ENCODE peak calls at places on chromosome 16, in seven cellular contexts. One of them, this sample, is unnamed.

GRCh38 chr16:48523415-48524204 is 86.4 kb downstream of the N4BP1 start:
- DNase-seq in mesenchymal stem cell: no peak
- DNase-seq in neuronal stem cell: no peak
- DNase-seq in H9: no peak
- DNase-seq in trophoblast cell: no peak
- DNase-seq in H1: no peak
- DNase-seq in IMR-90: no peak
- DNase-seq in this sample: no peak

GRCh38 chr16:4591191-4591590 is 23.5 kb downstream of the UBALD1 start:
- DNase-seq in IMR-90: no peak
- DNase-seq in H1: no peak
- DNase-seq in trophoblast cell: no peak
- DNase-seq in neuronal stem cell: no peak
- DNase-seq in H9: no peak
- DNase-seq in mesenchymal stem cell: no peak
- DNase-seq in this sample: no peak

GRCh38 chr16:84040206-84040822 is 2.3 kb downstream of the SLC38A8 start:
- DNase-seq in IMR-90: no peak
- DNase-seq in H1: no peak
- DNase-seq in H9: no peak
- DNase-seq in trophoblast cell: no peak
- DNase-seq in mesenchymal stem cell: no peak
- DNase-seq in neuronal stem cell: no peak
- DNase-seq in this sample: no peak

GRCh38 chr16:14493791-14494190 is 136.3 kb downstream of the PARN start:
- DNase-seq in IMR-90: no peak
- DNase-seq in mesenchymal stem cell: no peak
- DNase-seq in trophoblast cell: no peak
- DNase-seq in H9: no peak
- DNase-seq in H1: no peak
- DNase-seq in neuronal stem cell: no peak
- DNase-seq in this sample: no peak

GRCh38 chr16:27314161-27314723 is 468 bp downstream of the IL4R start:
- DNase-seq in mesenchymal stem cell: peak
- DNase-seq in neuronal stem cell: no peak
- DNase-seq in H9: no peak
- DNase-seq in IMR-90: peak
- DNase-seq in H1: no peak
- DNase-seq in trophoblast cell: peak
- DNase-seq in this sample: peak

GRCh38 chr16:69890114-69890890 is 60.8 kb upstream of the CLEC18A start:
- DNase-seq in mesenchymal stem cell: peak
- DNase-seq in neuronal stem cell: peak
- DNase-seq in trophoblast cell: peak
- DNase-seq in IMR-90: peak
- DNase-seq in H9: peak
- DNase-seq in H1: no peak
- DNase-seq in this sample: peak

GRCh38 chr16:4517812-4518211 is 20.8 kb downstream of the CDIP1 start:
- DNase-seq in IMR-90: peak
- DNase-seq in neuronal stem cell: peak
- DNase-seq in H1: no peak
- DNase-seq in mesenchymal stem cell: peak
- DNase-seq in H9: peak
- DNase-seq in trophoblast cell: no peak
- DNase-seq in this sample: peak

GRCh38 chr16:81651758-81652718 is 127.1 kb upstream of the PLCG2 start:
- DNase-seq in trophoblast cell: no peak
- DNase-seq in H1: no peak
- DNase-seq in neuronal stem cell: no peak
- DNase-seq in H9: no peak
- DNase-seq in IMR-90: no peak
- DNase-seq in mesenchymal stem cell: no peak
- DNase-seq in this sample: no peak

GRCh38 chr16:64971211-64971610 is 150.7 kb downstream of the CDH11 start:
- DNase-seq in trophoblast cell: no peak
- DNase-seq in IMR-90: no peak
- DNase-seq in H1: no peak
- DNase-seq in H9: no peak
- DNase-seq in neuronal stem cell: no peak
- DNase-seq in mesenchymal stem cell: no peak
- DNase-seq in this sample: no peak

GRCh38 chr16:83952587-83952939 is 477 bp upstream of the OSGIN1 start:
- DNase-seq in H9: no peak
- DNase-seq in IMR-90: no peak
- DNase-seq in neuronal stem cell: no peak
- DNase-seq in mesenchymal stem cell: no peak
- DNase-seq in trophoblast cell: no peak
- DNase-seq in H1: no peak
- DNase-seq in this sample: no peak

GRCh38 chr16:67613808-67614207 is 31.1 kb upstream of the CARMIL2 start:
- DNase-seq in H1: peak
- DNase-seq in IMR-90: no peak
- DNase-seq in trophoblast cell: no peak
- DNase-seq in mesenchymal stem cell: no peak
- DNase-seq in neuronal stem cell: no peak
- DNase-seq in H9: peak
- DNase-seq in this sample: peak

GRCh38 chr16:57150682-57151330 is 35.0 kb downstream of the PSME3IP1 start:
- DNase-seq in H9: no peak
- DNase-seq in trophoblast cell: no peak
- DNase-seq in H1: no peak
- DNase-seq in neuronal stem cell: no peak
- DNase-seq in IMR-90: peak
- DNase-seq in mesenchymal stem cell: no peak
- DNase-seq in this sample: peak

GRCh38 chr16:54431041-54431996 is 144.7 kb upstream of the IRX3 start:
- DNase-seq in mesenchymal stem cell: peak
- DNase-seq in H9: no peak
- DNase-seq in trophoblast cell: no peak
- DNase-seq in IMR-90: no peak
- DNase-seq in neuronal stem cell: no peak
- DNase-seq in H1: no peak
- DNase-seq in this sample: no peak

GRCh38 chr16:71499775-71500364 is 10.7 kb upstream of the ZNF19 start:
- DNase-seq in trophoblast cell: peak
- DNase-seq in IMR-90: peak
- DNase-seq in H9: peak
- DNase-seq in mesenchymal stem cell: peak
- DNase-seq in H1: no peak
- DNase-seq in neuronal stem cell: peak
- DNase-seq in this sample: peak

GRCh38 chr16:11354733-11355574 is 9.7 kb downstream of the RMI2 start:
- DNase-seq in IMR-90: peak
- DNase-seq in neuronal stem cell: no peak
- DNase-seq in mesenchymal stem cell: peak
- DNase-seq in H9: no peak
- DNase-seq in trophoblast cell: no peak
- DNase-seq in H1: no peak
- DNase-seq in this sample: no peak

GRCh38 chr16:89237733-89238132 is 20.2 kb downstream of the ZNF778 start:
- DNase-seq in H9: no peak
- DNase-seq in H1: no peak
- DNase-seq in mesenchymal stem cell: peak
- DNase-seq in trophoblast cell: no peak
- DNase-seq in neuronal stem cell: no peak
- DNase-seq in IMR-90: no peak
- DNase-seq in this sample: no peak

DNA sequence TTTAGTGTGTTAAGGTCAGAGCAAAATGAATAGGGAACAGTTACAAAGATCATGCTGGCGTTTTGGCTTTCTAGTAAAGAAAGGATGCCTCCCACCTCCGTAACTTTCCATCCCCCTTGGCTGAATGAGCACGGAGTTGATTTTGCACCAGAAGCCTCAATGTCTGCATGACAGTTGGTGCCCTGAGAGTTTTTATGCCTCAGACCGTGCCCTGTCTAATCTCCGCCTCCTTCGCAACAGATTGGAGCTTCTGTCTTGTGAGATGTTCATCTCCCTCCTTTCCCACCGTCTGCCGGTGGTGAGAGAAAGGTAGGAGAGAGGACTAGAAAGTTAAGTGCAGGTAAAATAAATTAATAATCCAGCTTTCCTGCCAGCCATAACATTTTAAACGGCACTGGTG is 1.9 kb downstream of the HS3ST4 start:
- DNase-seq in mesenchymal stem cell: no peak
- DNase-seq in neuronal stem cell: no peak
- DNase-seq in H1: no peak
- DNase-seq in IMR-90: no peak
- DNase-seq in H9: no peak
- DNase-seq in trophoblast cell: no peak
- DNase-seq in this sample: no peak
- H3K18ac ChIP-seq in mesenchymal stem cell: no peak
- H3K18ac ChIP-seq in neuronal stem cell: no peak
- H3K18ac ChIP-seq in H1: no peak
- H3K18ac ChIP-seq in IMR-90: no peak
- H3K18ac ChIP-seq in H9: no peak
- H3K18ac ChIP-seq in trophoblast cell: no peak
- H3K18ac ChIP-seq in this sample: no peak

GRCh38 chr16:18050234-18050633 is 286.3 kb downstream of the NPIPA8 start:
- DNase-seq in mesenchymal stem cell: no peak
- DNase-seq in H9: no peak
- DNase-seq in neuronal stem cell: no peak
- DNase-seq in trophoblast cell: no peak
- DNase-seq in H1: no peak
- DNase-seq in IMR-90: no peak
- DNase-seq in this sample: no peak
- H2BK5ac ChIP-seq in mesenchymal stem cell: no peak
- H2BK5ac ChIP-seq in H9: no peak
- H2BK5ac ChIP-seq in neuronal stem cell: no peak
- H2BK5ac ChIP-seq in trophoblast cell: no peak
- H2BK5ac ChIP-seq in H1: no peak
- H2BK5ac ChIP-seq in IMR-90: no peak
- H2BK5ac ChIP-seq in this sample: no peak

GRCh38 chr16:87819983-87820382 is 49.3 kb downstream of the SLC7A5 start:
- DNase-seq in trophoblast cell: no peak
- DNase-seq in IMR-90: no peak
- DNase-seq in mesenchymal stem cell: no peak
- DNase-seq in H1: no peak
- DNase-seq in neuronal stem cell: no peak
- DNase-seq in H9: no peak
- DNase-seq in this sample: no peak

GRCh38 chr16:87823146-87823929 is 46.0 kb downstream of the SLC7A5 start:
- DNase-seq in IMR-90: no peak
- DNase-seq in mesenchymal stem cell: no peak
- DNase-seq in H9: no peak
- DNase-seq in trophoblast cell: no peak
- DNase-seq in H1: no peak
- DNase-seq in neuronal stem cell: no peak
- DNase-seq in this sample: no peak

GRCh38 chr16:87822571-87822970 is 46.7 kb downstream of the SLC7A5 start:
- DNase-seq in trophoblast cell: no peak
- DNase-seq in neuronal stem cell: peak
- DNase-seq in H1: no peak
- DNase-seq in mesenchymal stem cell: no peak
- DNase-seq in H9: no peak
- DNase-seq in IMR-90: no peak
- DNase-seq in this sample: peak

GRCh38 chr16:87822002-87822390 is 47.3 kb downstream of the SLC7A5 start:
- DNase-seq in trophoblast cell: no peak
- DNase-seq in H1: no peak
- DNase-seq in H9: no peak
- DNase-seq in neuronal stem cell: no peak
- DNase-seq in mesenchymal stem cell: no peak
- DNase-seq in IMR-90: no peak
- DNase-seq in this sample: no peak

GRCh38 chr16:87821346-87822001 is 47.8 kb downstream of the SLC7A5 start:
- DNase-seq in IMR-90: no peak
- DNase-seq in mesenchymal stem cell: no peak
- DNase-seq in H9: no peak
- DNase-seq in neuronal stem cell: no peak
- DNase-seq in H1: no peak
- DNase-seq in trophoblast cell: no peak
- DNase-seq in this sample: no peak
- H3K9ac ChIP-seq in IMR-90: no peak
- H3K9ac ChIP-seq in mesenchymal stem cell: no peak
- H3K9ac ChIP-seq in H9: no peak
- H3K9ac ChIP-seq in neuronal stem cell: no peak
- H3K9ac ChIP-seq in H1: no peak
- H3K9ac ChIP-seq in trophoblast cell: no peak
- H3K9ac ChIP-seq in this sample: no peak

GRCh38 chr16:73531021-73531420 is 483.1 kb upstream of the ZFHX3 start:
- DNase-seq in H1: no peak
- DNase-seq in H9: no peak
- DNase-seq in trophoblast cell: no peak
- DNase-seq in neuronal stem cell: no peak
- DNase-seq in IMR-90: no peak
- DNase-seq in mesenchymal stem cell: no peak
- DNase-seq in this sample: no peak
- H3K18ac ChIP-seq in H1: no peak
- H3K18ac ChIP-seq in H9: no peak
- H3K18ac ChIP-seq in trophoblast cell: no peak
- H3K18ac ChIP-seq in neuronal stem cell: no peak
- H3K18ac ChIP-seq in IMR-90: no peak
- H3K18ac ChIP-seq in mesenchymal stem cell: no peak
- H3K18ac ChIP-seq in this sample: no peak

GRCh38 chr16:380837-381787 is 666 bp downstream of the PGAP6 start:
- DNase-seq in IMR-90: peak
- DNase-seq in neuronal stem cell: no peak
- DNase-seq in H9: no peak
- DNase-seq in trophoblast cell: no peak
- DNase-seq in mesenchymal stem cell: peak
- DNase-seq in H1: no peak
- DNase-seq in this sample: no peak
- H2BK5ac ChIP-seq in IMR-90: peak
- H2BK5ac ChIP-seq in neuronal stem cell: no peak
- H2BK5ac ChIP-seq in H9: no peak
- H2BK5ac ChIP-seq in trophoblast cell: peak
- H2BK5ac ChIP-seq in mesenchymal stem cell: peak
- H2BK5ac ChIP-seq in H1: peak
- H2BK5ac ChIP-seq in this sample: peak

DNA sequence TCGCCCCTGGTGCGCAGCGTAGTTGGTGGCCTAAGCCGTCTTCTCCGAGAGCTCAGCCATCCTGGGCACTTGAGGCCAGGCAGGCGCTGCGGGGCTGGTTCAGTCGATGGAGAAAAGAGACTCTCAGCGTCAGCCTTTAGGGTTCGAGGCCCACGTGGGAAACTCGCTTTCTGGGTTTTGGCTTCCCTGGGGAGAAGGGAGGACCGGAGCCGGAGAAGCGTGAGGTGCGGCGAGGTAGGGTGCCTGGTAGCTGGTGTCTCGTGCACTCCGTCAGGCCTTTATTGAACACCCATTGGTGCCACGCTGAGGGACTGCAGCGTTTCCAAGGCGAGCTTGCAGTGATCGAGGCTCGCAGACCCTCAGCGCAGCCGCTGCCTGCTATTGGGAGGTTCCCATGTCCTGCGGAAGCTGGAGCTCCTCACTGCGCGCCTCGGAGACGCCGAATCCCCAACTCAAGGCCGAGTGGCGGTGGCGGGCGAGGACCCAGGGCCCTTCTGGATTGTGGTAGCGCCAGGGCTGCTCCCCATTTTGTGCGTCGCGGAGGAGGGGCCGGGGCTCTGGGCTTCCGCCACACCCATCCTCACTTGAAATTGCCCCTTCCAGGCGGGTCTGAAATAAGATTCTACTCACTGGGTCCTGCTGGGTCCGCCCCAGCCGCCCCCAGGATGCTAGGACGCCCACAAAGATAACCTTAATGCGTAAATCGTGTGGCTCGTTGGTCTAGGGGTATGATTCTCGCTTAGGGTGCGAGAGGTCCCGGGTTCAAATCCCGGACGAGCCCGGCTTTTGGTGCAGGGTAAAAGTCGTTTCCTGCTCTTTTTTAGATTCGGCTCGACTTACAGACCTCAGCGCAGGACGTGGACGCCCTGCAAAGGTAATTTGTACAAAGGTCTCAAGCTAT is 1.2 kb downstream of the OR1F1 start:
- DNase-seq in trophoblast cell: no peak
- DNase-seq in mesenchymal stem cell: peak
- DNase-seq in IMR-90: peak
- DNase-seq in neuronal stem cell: no peak
- DNase-seq in H1: no peak
- DNase-seq in H9: peak
- DNase-seq in this sample: peak
- H3K9ac ChIP-seq in trophoblast cell: no peak
- H3K9ac ChIP-seq in mesenchymal stem cell: peak
- H3K9ac ChIP-seq in IMR-90: peak
- H3K9ac ChIP-seq in neuronal stem cell: peak
- H3K9ac ChIP-seq in H1: peak
- H3K9ac ChIP-seq in H9: peak
- H3K9ac ChIP-seq in this sample: peak